ENCODE peak calls at places on chromosomes 6 and 20, in six cellular contexts. S is HCT116, V is OCI-LY7, Y is sigmoid colon, F is kidney, O is NT2/D1. A is an unnamed sample.

GRCh38 chr6:3844097-3844463 is 5.1 kb upstream of the FAM50B start:
- DNase-seq in O (no peak), F (no peak), V (no peak), Y (no peak), S (no peak), A (no peak)

GRCh38 chr20:43409041-43409913 is 48.4 kb upstream of the SRSF6 start:
- DNase-seq in S (peak; percentile 51), V (peak; percentile 40), Y (no peak), F (no peak), O (peak; percentile 63), A (peak; percentile 33)

GRCh38 chr20:50038574-50038991 is 55.8 kb downstream of the SNAI1 start:
- DNase-seq in F (no peak), Y (no peak), O (no peak), S (no peak), V (no peak), A (no peak)

GRCh38 chr6:140480852-140481251 is 1106.4 kb upstream of the CITED2 start:
- DNase-seq in O (no peak), F (no peak), V (no peak), S (no peak), Y (peak; percentile 67), A (no peak)

GRCh38 chr6:73388800-73389512 is 5.7 kb upstream of the DDX43 start:
- DNase-seq in S (peak; percentile 70), V (peak; percentile 5), Y (peak; percentile 67), F (peak; percentile 81), O (peak; percentile 63), A (peak; percentile 77)

GRCh38 chr20:46895906-46896242 is 1.2 kb downstream of the EYA2 start:
- DNase-seq in S (no peak), F (no peak), Y (no peak), V (no peak), O (no peak), A (no peak)

GRCh38 chr6:150142657-150143501 is at the start of gene PPP1R14C:
- DNase-seq in S (no peak), O (peak; percentile 13), Y (no peak), V (no peak), F (peak; percentile 84), A (peak; percentile 47)

GRCh38 chr6:95923518-95923917 is 92.3 kb upstream of the FUT9 start:
- DNase-seq in Y (no peak), V (peak; percentile 22), S (peak; percentile 7), O (no peak), F (no peak), A (peak; percentile 16)

GRCh38 chr6:169845426-169846285 is 94.2 kb downstream of the ERMARD start:
- DNase-seq in V (no peak), S (no peak), F (no peak), Y (no peak), O (no peak), A (no peak)

GRCh38 chr6:53418288-53418687 is 69.5 kb upstream of the ELOVL5 start:
- DNase-seq in F (no peak), O (no peak), V (no peak), S (no peak), Y (no peak), A (no peak)

DNA sequence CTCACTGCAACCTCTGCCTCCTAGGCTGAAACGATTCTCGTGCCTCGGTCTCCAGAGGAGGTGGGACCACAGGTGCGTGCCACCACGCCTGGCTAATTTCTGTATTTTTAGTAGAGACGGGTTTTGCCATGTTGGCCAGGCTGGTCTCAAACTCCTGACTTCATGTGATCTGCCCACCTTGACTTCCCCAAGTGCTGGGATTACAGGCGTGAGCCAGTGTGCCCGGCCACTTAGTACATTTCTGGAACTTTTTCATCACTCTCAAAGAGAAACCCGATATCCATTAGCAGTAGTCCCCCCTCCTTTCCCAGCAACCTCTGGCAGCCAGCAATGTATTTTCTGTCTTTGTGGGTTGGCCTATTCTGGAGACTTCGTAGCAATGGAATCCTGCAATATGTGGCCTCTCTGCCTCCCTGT is 109.8 kb downstream of the JARID2 start:
- DNase-seq in F (no peak), Y (no peak), S (no peak), V (peak; percentile 23), O (no peak), A (no peak)
- H3K4me3 ChIP-seq in F (no peak overlapping the region), Y (no peak overlapping the region), S (no peak overlapping the region), V (no peak overlapping the region), O (no peak overlapping the region), A (no peak overlapping the region)

DNA sequence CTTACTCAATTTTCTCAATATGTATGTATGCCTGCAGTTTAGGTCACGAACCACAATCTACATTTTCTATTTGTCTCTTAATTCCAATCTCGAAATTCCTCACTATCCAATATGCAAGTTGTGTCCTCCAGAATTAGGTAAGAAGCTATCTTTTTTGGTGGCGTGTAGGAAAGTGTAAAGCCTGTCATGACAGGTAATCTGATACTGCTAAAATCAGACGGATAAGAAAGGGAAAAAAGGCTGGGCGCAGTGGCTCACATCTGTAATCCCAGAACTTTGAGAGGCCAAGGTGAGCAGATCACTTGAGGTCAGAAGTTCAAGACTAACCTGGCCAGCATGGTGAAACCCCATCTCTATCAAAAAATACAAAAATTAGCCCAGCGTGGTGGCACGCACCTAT is 185.3 kb downstream of the IBTK start:
- DNase-seq in S (no peak), F (no peak), O (no peak), Y (no peak), V (no peak), A (no peak)
- H3K9me3 ChIP-seq in S (no peaks in the 10 kb centered on the region), F (no peaks in the 10 kb centered on the region), O (no peaks in the 10 kb centered on the region), Y (no peaks in the 10 kb centered on the region), V (no peaks in the 10 kb centered on the region), A (no peaks in the 10 kb centered on the region)

DNA sequence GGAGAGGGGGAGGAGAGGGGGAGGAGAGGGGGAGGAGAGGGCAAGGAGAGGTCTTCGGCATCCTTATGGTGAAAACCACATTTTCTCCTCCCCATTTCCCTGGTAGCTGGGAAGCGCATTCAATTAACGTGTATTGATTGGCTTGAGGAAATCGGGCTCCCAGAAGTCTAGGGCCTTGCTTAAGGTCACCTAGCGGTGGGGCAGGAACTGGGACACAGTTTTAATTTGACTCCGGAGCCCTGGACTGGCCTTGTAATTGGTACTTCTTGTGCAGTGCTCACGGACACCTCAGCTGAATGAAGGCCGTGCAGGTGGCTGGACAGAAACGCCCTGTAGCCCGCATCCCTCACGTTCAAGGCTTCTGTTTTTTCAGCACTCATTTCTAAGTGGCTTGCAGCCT is 42.8 kb downstream of the CTCFL start:
- DNase-seq in V (peak; percentile 71), F (peak; percentile 18), S (no peak), O (no peak), Y (no peak), A (no peak)
- H3K4me3 ChIP-seq in V (peak overlapping the region; percentile 69), F (no peak overlapping the region), S (no peak overlapping the region), O (no peak overlapping the region), Y (no peak overlapping the region), A (no peak overlapping the region)

GRCh38 chr6:106764353-106764980 is 135.1 kb downstream of the QRSL1 start:
- DNase-seq in S (no peak), V (no peak), Y (no peak), O (no peak), F (no peak), A (no peak)
- H3K9me3 ChIP-seq in S (no peaks in the 10 kb centered on the region), V (no peaks in the 10 kb centered on the region), Y (no peaks in the 10 kb centered on the region), O (peaks cover 1% of the 10 kb centered on the region), F (no peaks in the 10 kb centered on the region), A (no peaks in the 10 kb centered on the region)

DNA sequence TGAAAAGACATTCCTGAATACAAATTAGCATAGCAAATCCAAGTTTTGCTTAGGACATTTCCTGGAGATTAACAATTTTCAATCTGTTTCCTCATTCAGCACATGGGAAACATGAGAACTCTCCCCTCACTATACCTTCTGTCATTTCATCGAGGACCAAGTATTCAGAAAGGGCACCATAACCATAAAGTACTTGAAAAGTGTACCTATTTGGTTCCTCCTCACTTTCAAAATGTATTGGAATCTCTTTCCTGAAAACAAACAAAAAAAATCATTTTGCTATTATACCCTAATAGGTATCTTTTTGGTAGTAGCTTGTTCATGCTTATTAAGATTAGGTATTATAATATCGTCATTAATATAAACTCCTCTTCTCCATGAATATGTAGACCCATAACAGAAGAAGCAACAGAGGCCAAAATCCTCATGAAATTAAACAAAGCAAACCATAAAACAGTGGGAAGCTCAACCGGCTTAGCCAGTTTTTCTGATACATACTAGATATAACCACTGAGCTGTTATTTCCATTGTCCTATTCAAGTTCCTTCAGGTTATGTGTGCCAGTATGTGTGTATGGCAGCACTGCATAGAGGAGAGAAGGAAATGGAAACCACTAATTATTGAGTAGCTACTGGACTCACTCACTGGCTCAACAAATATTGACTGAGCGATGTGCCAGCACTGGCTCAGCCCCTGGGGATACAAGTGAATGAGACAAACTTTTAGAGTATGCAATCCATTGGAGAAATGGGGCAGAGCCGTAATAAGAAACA is 274.0 kb downstream of the MAFB start:
- DNase-seq in V (no peak), O (no peak), Y (no peak), S (no peak), F (no peak), A (no peak)
- H3K4me3 ChIP-seq in V (no peak overlapping the region), O (no peak overlapping the region), Y (no peak overlapping the region), S (no peak overlapping the region), F (no peak overlapping the region), A (no peak overlapping the region)

DNA sequence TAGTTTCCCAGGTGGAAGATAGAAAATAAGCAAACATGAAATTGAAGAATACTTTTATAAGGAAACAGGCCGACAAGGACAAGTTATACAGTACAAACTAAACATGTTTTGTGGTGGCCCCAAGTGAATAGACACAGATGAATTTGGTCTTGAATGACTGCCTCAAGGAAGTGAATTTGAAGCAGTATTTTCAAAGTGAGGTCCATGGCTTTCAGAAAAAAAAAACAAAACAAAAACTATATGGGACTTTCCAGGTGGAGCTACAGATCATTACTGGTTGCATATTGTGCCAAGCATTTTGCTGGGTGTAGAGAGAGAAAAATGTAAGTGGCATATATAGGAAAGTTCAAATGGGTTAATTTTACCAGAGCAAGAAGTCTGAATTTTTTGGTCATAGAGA is 68.8 kb downstream of the CYB5R4 start:
- DNase-seq in F (no peak), Y (no peak), V (no peak), S (no peak), O (no peak), A (no peak)
- H3K9me3 ChIP-seq in F (no peaks in the 10 kb centered on the region), Y (no peaks in the 10 kb centered on the region), V (no peaks in the 10 kb centered on the region), S (no peaks in the 10 kb centered on the region), O (no peaks in the 10 kb centered on the region), A (no peaks in the 10 kb centered on the region)